ENCODE peak calls at places on chromosomes 3 and 15, in four cellular contexts. D, V, J and B are unnamed samples. For H3K4me1, the result is how much of the 10 kb centered on the place peaks cover.

GRCh38 chr15:41955807-41956525 is 16.4 kb downstream of the EHD4 start:
- DNase-seq in V (no peak), J (no peak), D (no peak), B (peak)

GRCh38 chr3:100395674-100396073 is 5.2 kb downstream of the TOMM70 start:
- DNase-seq in V (no peak), J (no peak), D (no peak), B (no peak)

GRCh38 chr15:74265046-74265639 is 29.0 kb downstream of the CCDC33 start:
- DNase-seq in J (no peak), V (peak), D (no peak), B (peak)

GRCh38 chr3:47376393-47376792 is 4.4 kb upstream of the PTPN23 start:
- DNase-seq in J (no peak), V (no peak), D (no peak), B (no peak)

GRCh38 chr15:64354683-64355558 is 1.1 kb downstream of the CSNK1G1 start:
- DNase-seq in D (no peak), J (no peak), V (no peak), B (no peak)

GRCh38 chr3:110568246-110568645 is 503.4 kb upstream of the NECTIN3 start:
- DNase-seq in V (no peak), D (no peak), J (no peak), B (no peak)

GRCh38 chr15:45829336-45830153 is 194.7 kb downstream of the SQOR start:
- DNase-seq in V (no peak), D (no peak), J (no peak), B (no peak)

GRCh38 chr15:95853350-95853749 is 477.1 kb upstream of the NR2F2 start:
- DNase-seq in J (no peak), D (no peak), V (no peak), B (no peak)

GRCh38 chr15:101169457-101170071 is 82.3 kb downstream of the CHSY1 start:
- DNase-seq in D (no peak), J (no peak), V (no peak), B (no peak)

DNA sequence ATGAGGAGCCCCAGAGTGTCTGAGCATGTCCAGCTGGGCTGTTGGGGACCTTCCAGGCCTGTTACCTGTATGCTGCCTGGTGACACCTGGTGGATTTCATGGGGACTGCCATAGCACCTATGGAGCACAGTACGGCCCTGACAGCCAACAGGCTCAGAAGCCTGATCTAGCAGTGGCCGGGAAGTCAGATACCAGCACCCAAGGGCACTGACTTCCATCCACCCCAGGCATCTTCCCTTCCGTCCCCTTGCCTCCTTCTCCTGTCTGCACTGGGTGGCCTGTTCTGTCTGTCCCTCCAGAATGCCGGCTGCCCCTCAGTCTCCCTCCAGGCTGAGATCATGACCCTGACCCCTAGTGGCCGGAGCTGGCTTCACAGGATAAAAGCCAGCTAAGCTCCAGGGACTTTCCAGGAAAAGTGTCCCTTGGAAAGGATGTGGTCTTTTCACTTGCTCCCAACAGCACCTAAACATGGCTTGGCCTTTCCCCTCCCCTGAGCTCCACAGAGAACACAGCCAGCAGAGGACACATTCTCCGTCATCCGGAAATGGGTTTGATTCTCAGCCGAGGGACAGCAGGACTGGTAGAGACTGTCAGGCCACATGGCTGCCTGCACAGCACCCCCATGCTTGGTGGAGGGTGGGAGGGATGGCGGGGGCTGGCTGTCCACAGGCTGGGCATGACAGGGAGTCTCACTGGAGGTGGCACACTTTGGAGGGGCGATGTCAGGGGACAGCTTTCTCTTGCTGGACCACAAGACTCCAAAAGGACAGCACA is 9.5 kb downstream of the RPS17 start:
- DNase-seq in V (no peak), D (peak), J (peak), B (peak)
- H3K4me3 ChIP-seq in V (peak), D (no peak), J (no peak), B (no peak)

GRCh38 chr3:8491246-8491645 is 10.4 kb upstream of the LMCD1 start:
- DNase-seq in D (no peak), V (no peak), J (no peak), B (no peak)
- H3K4me1 ChIP-seq in D (under half), V (under half), J (under half), B (under half)

DNA sequence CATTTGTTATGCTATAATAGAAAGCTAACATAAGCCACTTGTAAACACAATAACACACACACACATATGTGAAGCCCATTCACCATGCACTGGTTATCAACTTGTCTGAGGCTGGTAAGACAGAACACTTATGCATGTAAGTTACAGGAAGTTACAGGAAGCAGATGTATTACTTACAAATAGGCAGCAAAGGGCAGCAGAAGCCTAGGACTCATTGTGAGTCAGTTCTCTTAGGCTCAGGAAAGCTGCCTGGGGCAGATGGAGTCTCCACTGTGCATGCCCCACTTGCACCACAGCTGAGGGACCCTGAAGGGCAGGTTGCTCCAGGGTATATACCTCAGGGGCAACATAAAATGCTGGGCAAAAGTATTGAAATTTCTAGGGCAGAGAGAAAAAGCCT is 748.8 kb upstream of the CCDC54 start:
- DNase-seq in D (no peak), J (no peak), V (no peak), B (no peak)
- H3K27ac ChIP-seq in D (no peak), J (no peak), V (no peak), B (no peak)

GRCh38 chr3:8506611-8507061 is 5.0 kb downstream of the LMCD1 start:
- DNase-seq in D (no peak), V (no peak), J (no peak), B (peak)
- H3K4me3 ChIP-seq in D (no peak), V (no peak), J (no peak), B (no peak)